ENCODE peak calls at places on chromosomes 13 and 19, in eight cellular contexts. U is HTR-8/SVneo; M is left ventricle myocardium superior; A is stimulated activated CD4-positive, alpha-beta T cell treated with anti-CD3 and anti-CD28 coated beads, TNF-alpha, amount 100 ng/mL, for 48 hours; K is hepatic stellate cell; W is progenitor cell of endocrine pancreas; R is iris pigment epithelial cell; I is ELR. L is an unnamed sample.

GRCh38 chr19:4456843-4457653 is 546 bp downstream of the UBXN6 start:
- DNase-seq in U (no peak), M (no peak), A (no peak), K (peak; percentile 82), W (peak; percentile 52), R (peak; percentile 53), I (peak; percentile 68), L (peak; percentile 75)

GRCh38 chr13:90564096-90564495 is 783.4 kb upstream of the MIR17HG start:
- DNase-seq in U (no peak), M (no peak), A (no peak), K (no peak), W (no peak), R (no peak), I (no peak), L (no peak)

GRCh38 chr13:27296496-27296895 is 25.9 kb downstream of the RASL11A start:
- DNase-seq in U (no peak), M (no peak), A (no peak), K (no peak), W (no peak), R (no peak), I (peak; percentile 11), L (no peak)

GRCh38 chr13:109436841-109437240 is 349.5 kb downstream of the IRS2 start:
- DNase-seq in U (no peak), M (no peak), A (no peak), K (no peak), W (no peak), R (peak; percentile 11), I (no peak), L (no peak)

GRCh38 chr13:98976941-98977340 is 923 bp downstream of the DOCK9 start:
- DNase-seq in U (no peak), M (no peak), A (no peak), K (no peak), W (no peak), R (peak; percentile 58), I (peak; percentile 40), L (peak; percentile 45)

GRCh38 chr13:45441633-45442032 is 23.1 kb upstream of the COG3 start:
- DNase-seq in U (peak; percentile 8), M (no peak), A (no peak), K (no peak), W (no peak), R (peak; percentile 54), I (peak; percentile 64), L (peak; percentile 51)

GRCh38 chr13:75365724-75366173 is 116.2 kb downstream of the TBC1D4 start:
- DNase-seq in U (peak; percentile 18), M (no peak), A (no peak), K (peak; percentile 48), W (no peak), R (peak; percentile 83), I (peak; percentile 97), L (peak; percentile 91)

GRCh38 chr13:43516401-43516826 is 270.4 kb downstream of the ENOX1 start:
- DNase-seq in U (peak; percentile 2), M (no peak), A (no peak), K (no peak), W (no peak), R (peak; percentile 67), I (no peak), L (peak; percentile 88)

GRCh38 chr13:31179754-31180153 is 18.1 kb upstream of the HSPH1 start:
- DNase-seq in U (no peak), M (no peak), A (no peak), K (no peak), W (no peak), R (no peak), I (no peak), L (no peak)

GRCh38 chr13:23763328-23763727 is 125.9 kb downstream of the MIPEP start:
- DNase-seq in U (no peak), M (no peak), A (no peak), K (no peak), W (no peak), R (no peak), I (no peak), L (no peak)

GRCh38 chr19:28961772-28962500 is 251.0 kb downstream of the UQCRFS1 start:
- DNase-seq in U (no peak), M (no peak), A (no peak), K (peak; percentile 58), W (no peak), R (peak; percentile 38), I (peak; percentile 84), L (peak; percentile 91)

GRCh38 chr13:30569901-30570576 is 47.7 kb upstream of the USPL1 start:
- DNase-seq in U (no peak), M (no peak), A (no peak), K (peak; percentile 65), W (no peak), R (peak; percentile 99), I (peak; percentile 98), L (peak; percentile 97)

GRCh38 chr19:3026768-3027167 is 2.3 kb downstream of the TLE2 start:
- DNase-seq in U (no peak), M (no peak), A (no peak), K (no peak), W (no peak), R (no peak), I (no peak), L (no peak)

GRCh38 chr13:98846991-98847390 is 94.5 kb upstream of the SLC15A1 start:
- DNase-seq in U (no peak), M (no peak), A (no peak), K (no peak), W (no peak), R (no peak), I (no peak), L (no peak)

GRCh38 chr13:111115051-111115840 is at the start of gene ARHGEF7:
- DNase-seq in U (no peak), M (peak; percentile 61), A (no peak), K (peak; percentile 48), W (peak; percentile 36), R (no peak), I (peak; percentile 10), L (peak; percentile 19)

GRCh38 chr19:52646571-52647222 is 8.5 kb upstream of the ZNF83 start:
- DNase-seq in U (no peak), M (no peak), A (no peak), K (no peak), W (no peak), R (no peak), I (no peak), L (peak; percentile 7)

GRCh38 chr13:31008400-31009115 is 76.1 kb downstream of the TEX26 start:
- DNase-seq in U (no peak), M (no peak), A (no peak), K (no peak), W (no peak), R (peak; percentile 59), I (peak; percentile 60), L (peak; percentile 20)

GRCh38 chr13:98450495-98451167 is 126.3 kb downstream of the STK24 start:
- DNase-seq in U (no peak), M (peak; percentile 81), A (no peak), K (no peak), W (no peak), R (peak; percentile 22), I (no peak), L (peak; percentile 30)

GRCh38 chr19:38849746-38850230 is at the start of gene HNRNPL:
- DNase-seq in U (no peak), M (peak; percentile 99), A (no peak), K (peak; percentile 97), W (peak; percentile 99), R (no peak), I (no peak), L (no peak)

GRCh38 chr13:100980171-100980570 is 305.6 kb upstream of the TMTC4 start:
- DNase-seq in U (no peak), M (no peak), A (no peak), K (no peak), W (no peak), R (no peak), I (no peak), L (no peak)